ENCODE peak calls at places on chromosome 12, in seven cellular contexts. One of them, this sample, is unnamed.
A peak's percentile ranks its signal among the peaks of the same experiment; 100 is the strongest.

GRCh38 chr12:50401383-50402155 is 884 bp downstream of the LARP4 start:
- DNase-seq in iris pigment epithelial cell: peak; percentile 77
- DNase-seq in fibroblast of lung: peak; percentile 73
- DNase-seq in Kasumi-1: no peak
- DNase-seq in activated naive CD8-positive, alpha-beta T cell treated with anti-CD3 and anti-CD28 coated beads, Interleukin-2, amount 50 U/mL, for 24 hours: no peak
- DNase-seq in lower lobe of right lung: no peak
- DNase-seq in mucosa of descending colon: no peak
- DNase-seq in this sample: no peak

GRCh38 chr12:91931110-91931509 is 214.5 kb downstream of the BTG1 start:
- DNase-seq in iris pigment epithelial cell: no peak
- DNase-seq in fibroblast of lung: peak; percentile 48
- DNase-seq in Kasumi-1: no peak
- DNase-seq in activated naive CD8-positive, alpha-beta T cell treated with anti-CD3 and anti-CD28 coated beads, Interleukin-2, amount 50 U/mL, for 24 hours: no peak
- DNase-seq in lower lobe of right lung: peak; percentile 45
- DNase-seq in mucosa of descending colon: peak; percentile 27
- DNase-seq in this sample: no peak

GRCh38 chr12:46389130-46389616 is 16.6 kb upstream of the SLC38A2 start:
- DNase-seq in iris pigment epithelial cell: peak; percentile 76
- DNase-seq in fibroblast of lung: peak; percentile 99
- DNase-seq in Kasumi-1: no peak
- DNase-seq in activated naive CD8-positive, alpha-beta T cell treated with anti-CD3 and anti-CD28 coated beads, Interleukin-2, amount 50 U/mL, for 24 hours: no peak
- DNase-seq in lower lobe of right lung: no peak
- DNase-seq in mucosa of descending colon: no peak
- DNase-seq in this sample: no peak

GRCh38 chr12:127559349-127560040 is 707.5 kb upstream of the TMEM132C start:
- DNase-seq in iris pigment epithelial cell: peak; percentile 95
- DNase-seq in fibroblast of lung: peak; percentile 81
- DNase-seq in Kasumi-1: peak; percentile 69
- DNase-seq in activated naive CD8-positive, alpha-beta T cell treated with anti-CD3 and anti-CD28 coated beads, Interleukin-2, amount 50 U/mL, for 24 hours: peak; percentile 75
- DNase-seq in lower lobe of right lung: no peak
- DNase-seq in mucosa of descending colon: no peak
- DNase-seq in this sample: peak; percentile 41

GRCh38 chr12:110639336-110640178 is 25.6 kb downstream of the TCTN1 start:
- DNase-seq in iris pigment epithelial cell: peak; percentile 80
- DNase-seq in fibroblast of lung: peak; percentile 79
- DNase-seq in Kasumi-1: no peak
- DNase-seq in activated naive CD8-positive, alpha-beta T cell treated with anti-CD3 and anti-CD28 coated beads, Interleukin-2, amount 50 U/mL, for 24 hours: no peak
- DNase-seq in lower lobe of right lung: no peak
- DNase-seq in mucosa of descending colon: no peak
- DNase-seq in this sample: no peak

GRCh38 chr12:106146987-106147386 is 8.2 kb upstream of the NUAK1 start:
- DNase-seq in iris pigment epithelial cell: no peak
- DNase-seq in fibroblast of lung: no peak
- DNase-seq in Kasumi-1: no peak
- DNase-seq in activated naive CD8-positive, alpha-beta T cell treated with anti-CD3 and anti-CD28 coated beads, Interleukin-2, amount 50 U/mL, for 24 hours: no peak
- DNase-seq in lower lobe of right lung: no peak
- DNase-seq in mucosa of descending colon: no peak
- DNase-seq in this sample: no peak

GRCh38 chr12:47775100-47775911 is 2.3 kb downstream of the SLC48A1 start:
- DNase-seq in iris pigment epithelial cell: peak; percentile 45
- DNase-seq in fibroblast of lung: peak; percentile 50
- DNase-seq in Kasumi-1: peak; percentile 87
- DNase-seq in activated naive CD8-positive, alpha-beta T cell treated with anti-CD3 and anti-CD28 coated beads, Interleukin-2, amount 50 U/mL, for 24 hours: no peak
- DNase-seq in lower lobe of right lung: peak; percentile 50
- DNase-seq in mucosa of descending colon: peak; percentile 53
- DNase-seq in this sample: no peak

GRCh38 chr12:57620936-57621496 is 9.8 kb downstream of the ARHGEF25 start:
- DNase-seq in iris pigment epithelial cell: no peak
- DNase-seq in fibroblast of lung: no peak
- DNase-seq in Kasumi-1: no peak
- DNase-seq in activated naive CD8-positive, alpha-beta T cell treated with anti-CD3 and anti-CD28 coated beads, Interleukin-2, amount 50 U/mL, for 24 hours: peak; percentile 34
- DNase-seq in lower lobe of right lung: no peak
- DNase-seq in mucosa of descending colon: no peak
- DNase-seq in this sample: peak; percentile 27

GRCh38 chr12:25497021-25497420 is 56.1 kb downstream of the LMNTD1 start:
- DNase-seq in iris pigment epithelial cell: peak; percentile 57
- DNase-seq in fibroblast of lung: no peak
- DNase-seq in Kasumi-1: no peak
- DNase-seq in activated naive CD8-positive, alpha-beta T cell treated with anti-CD3 and anti-CD28 coated beads, Interleukin-2, amount 50 U/mL, for 24 hours: no peak
- DNase-seq in lower lobe of right lung: no peak
- DNase-seq in mucosa of descending colon: no peak
- DNase-seq in this sample: no peak

GRCh38 chr12:43861015-43861846 is 25.4 kb downstream of the TMEM117 start:
- DNase-seq in iris pigment epithelial cell: no peak
- DNase-seq in fibroblast of lung: no peak
- DNase-seq in Kasumi-1: no peak
- DNase-seq in activated naive CD8-positive, alpha-beta T cell treated with anti-CD3 and anti-CD28 coated beads, Interleukin-2, amount 50 U/mL, for 24 hours: no peak
- DNase-seq in lower lobe of right lung: no peak
- DNase-seq in mucosa of descending colon: no peak
- DNase-seq in this sample: no peak

GRCh38 chr12:49091836-49092085 is 2.8 kb downstream of the DHH start:
- DNase-seq in iris pigment epithelial cell: peak; percentile 27
- DNase-seq in fibroblast of lung: peak; percentile 23
- DNase-seq in Kasumi-1: no peak
- DNase-seq in activated naive CD8-positive, alpha-beta T cell treated with anti-CD3 and anti-CD28 coated beads, Interleukin-2, amount 50 U/mL, for 24 hours: no peak
- DNase-seq in lower lobe of right lung: no peak
- DNase-seq in mucosa of descending colon: no peak
- DNase-seq in this sample: no peak

GRCh38 chr12:127231366-127231765 is 1035.6 kb upstream of the TMEM132C start:
- DNase-seq in iris pigment epithelial cell: no peak
- DNase-seq in fibroblast of lung: no peak
- DNase-seq in Kasumi-1: no peak
- DNase-seq in activated naive CD8-positive, alpha-beta T cell treated with anti-CD3 and anti-CD28 coated beads, Interleukin-2, amount 50 U/mL, for 24 hours: no peak
- DNase-seq in lower lobe of right lung: no peak
- DNase-seq in mucosa of descending colon: no peak
- DNase-seq in this sample: no peak

GRCh38 chr12:39077226-39077625 is 171.8 kb upstream of the CPNE8 start:
- DNase-seq in iris pigment epithelial cell: no peak
- DNase-seq in fibroblast of lung: no peak
- DNase-seq in Kasumi-1: no peak
- DNase-seq in activated naive CD8-positive, alpha-beta T cell treated with anti-CD3 and anti-CD28 coated beads, Interleukin-2, amount 50 U/mL, for 24 hours: no peak
- DNase-seq in lower lobe of right lung: no peak
- DNase-seq in mucosa of descending colon: no peak
- DNase-seq in this sample: no peak

GRCh38 chr12:76268267-76268666 is 79.9 kb downstream of the BBS10 start:
- DNase-seq in iris pigment epithelial cell: peak; percentile 89
- DNase-seq in fibroblast of lung: no peak
- DNase-seq in Kasumi-1: no peak
- DNase-seq in activated naive CD8-positive, alpha-beta T cell treated with anti-CD3 and anti-CD28 coated beads, Interleukin-2, amount 50 U/mL, for 24 hours: no peak
- DNase-seq in lower lobe of right lung: no peak
- DNase-seq in mucosa of descending colon: no peak
- DNase-seq in this sample: no peak

GRCh38 chr12:104464899-104465298 is 8.2 kb downstream of the CHST11 start:
- DNase-seq in iris pigment epithelial cell: no peak
- DNase-seq in fibroblast of lung: no peak
- DNase-seq in Kasumi-1: no peak
- DNase-seq in activated naive CD8-positive, alpha-beta T cell treated with anti-CD3 and anti-CD28 coated beads, Interleukin-2, amount 50 U/mL, for 24 hours: no peak
- DNase-seq in lower lobe of right lung: no peak
- DNase-seq in mucosa of descending colon: no peak
- DNase-seq in this sample: no peak

GRCh38 chr12:79998554-79998953 is 63.7 kb upstream of the PPP1R12A start:
- DNase-seq in iris pigment epithelial cell: no peak
- DNase-seq in fibroblast of lung: no peak
- DNase-seq in Kasumi-1: no peak
- DNase-seq in activated naive CD8-positive, alpha-beta T cell treated with anti-CD3 and anti-CD28 coated beads, Interleukin-2, amount 50 U/mL, for 24 hours: no peak
- DNase-seq in lower lobe of right lung: no peak
- DNase-seq in mucosa of descending colon: no peak
- DNase-seq in this sample: no peak

GRCh38 chr12:118164798-118165486 is 29.0 kb downstream of the PEBP1 start:
- DNase-seq in iris pigment epithelial cell: peak; percentile 39
- DNase-seq in fibroblast of lung: peak; percentile 51
- DNase-seq in Kasumi-1: peak; percentile 7
- DNase-seq in activated naive CD8-positive, alpha-beta T cell treated with anti-CD3 and anti-CD28 coated beads, Interleukin-2, amount 50 U/mL, for 24 hours: no peak
- DNase-seq in lower lobe of right lung: no peak
- DNase-seq in mucosa of descending colon: no peak
- DNase-seq in this sample: no peak

GRCh38 chr12:53751336-53752191 is at the start of gene CISTR:
- DNase-seq in iris pigment epithelial cell: no peak
- DNase-seq in fibroblast of lung: no peak
- DNase-seq in Kasumi-1: no peak
- DNase-seq in activated naive CD8-positive, alpha-beta T cell treated with anti-CD3 and anti-CD28 coated beads, Interleukin-2, amount 50 U/mL, for 24 hours: peak; percentile 44
- DNase-seq in lower lobe of right lung: peak; percentile 60
- DNase-seq in mucosa of descending colon: peak; percentile 67
- DNase-seq in this sample: peak; percentile 28

GRCh38 chr12:6084261-6084968 is 40.1 kb downstream of the VWF start:
- DNase-seq in iris pigment epithelial cell: peak; percentile 59
- DNase-seq in fibroblast of lung: peak; percentile 56
- DNase-seq in Kasumi-1: no peak
- DNase-seq in activated naive CD8-positive, alpha-beta T cell treated with anti-CD3 and anti-CD28 coated beads, Interleukin-2, amount 50 U/mL, for 24 hours: no peak
- DNase-seq in lower lobe of right lung: no peak
- DNase-seq in mucosa of descending colon: no peak
- DNase-seq in this sample: no peak

GRCh38 chr12:117388865-117389508 is 27.6 kb upstream of the NOS1 start:
- DNase-seq in iris pigment epithelial cell: no peak
- DNase-seq in fibroblast of lung: no peak
- DNase-seq in Kasumi-1: no peak
- DNase-seq in activated naive CD8-positive, alpha-beta T cell treated with anti-CD3 and anti-CD28 coated beads, Interleukin-2, amount 50 U/mL, for 24 hours: no peak
- DNase-seq in lower lobe of right lung: no peak
- DNase-seq in mucosa of descending colon: no peak
- DNase-seq in this sample: no peak

GRCh38 chr12:121159467-121160307 is 27.0 kb downstream of the P2RX7 start:
- DNase-seq in iris pigment epithelial cell: no peak
- DNase-seq in fibroblast of lung: no peak
- DNase-seq in Kasumi-1: no peak
- DNase-seq in activated naive CD8-positive, alpha-beta T cell treated with anti-CD3 and anti-CD28 coated beads, Interleukin-2, amount 50 U/mL, for 24 hours: no peak
- DNase-seq in lower lobe of right lung: no peak
- DNase-seq in mucosa of descending colon: no peak
- DNase-seq in this sample: no peak

GRCh38 chr12:54438506-54438905 is 19.4 kb upstream of the ITGA5 start:
- DNase-seq in iris pigment epithelial cell: no peak
- DNase-seq in fibroblast of lung: no peak
- DNase-seq in Kasumi-1: no peak
- DNase-seq in activated naive CD8-positive, alpha-beta T cell treated with anti-CD3 and anti-CD28 coated beads, Interleukin-2, amount 50 U/mL, for 24 hours: no peak
- DNase-seq in lower lobe of right lung: no peak
- DNase-seq in mucosa of descending colon: no peak
- DNase-seq in this sample: no peak